ENCODE peak calls at places on chromosomes 2 and 18, in six cellular contexts. E is cardiac fibroblast, U is SHP77, G is NCI-H748 treated with DMSO at 0.1 percent for 48 hours, C is psoas muscle, Y is left ventricle myocardium inferior. V is an unnamed sample.

GRCh38 chr2:208046686-208047085 is 21.4 kb upstream of the PLEKHM3 start:
- DNase-seq in E (peak; percentile 27), U (no peak), G (no peak), C (no peak), Y (no peak), V (no peak)

GRCh38 chr2:187575081-187576067 is 21.1 kb upstream of the TFPI start:
- DNase-seq in E (peak; percentile 66), U (no peak), G (no peak), C (no peak), Y (no peak), V (no peak)

GRCh38 chr2:57558312-57558711 is 488.3 kb upstream of the VRK2 start:
- DNase-seq in E (no peak), U (no peak), G (no peak), C (no peak), Y (no peak), V (no peak)

GRCh38 chr2:36859366-36859792 is 107.0 kb downstream of the STRN start:
- DNase-seq in E (no peak), U (no peak), G (no peak), C (no peak), Y (no peak), V (no peak)

GRCh38 chr2:234181128-234181527 is 130.6 kb downstream of the SPP2 start:
- DNase-seq in E (no peak), U (no peak), G (no peak), C (no peak), Y (no peak), V (no peak)

GRCh38 chr2:136214801-136215200 is 96.9 kb upstream of the CXCR4 start:
- DNase-seq in E (no peak), U (no peak), G (no peak), C (no peak), Y (no peak), V (no peak)

GRCh38 chr2:72893594-72894319 is 6.5 kb downstream of the SPR start:
- DNase-seq in E (peak; percentile 79), U (peak; percentile 70), G (peak; percentile 17), C (no peak), Y (peak; percentile 36), V (peak; percentile 41)

GRCh38 chr18:35051978-35052377 is 10.8 kb downstream of the MAPRE2 start:
- DNase-seq in E (peak; percentile 36), U (no peak), G (no peak), C (no peak), Y (no peak), V (no peak)

GRCh38 chr2:239756392-239757153 is 268.6 kb downstream of the NDUFA10 start:
- DNase-seq in E (peak; percentile 38), U (no peak), G (no peak), C (no peak), Y (no peak), V (no peak)

GRCh38 chr2:39871291-39871761 is 92.3 kb upstream of the THUMPD2 start:
- DNase-seq in E (peak; percentile 76), U (no peak), G (no peak), C (no peak), Y (no peak), V (no peak)

GRCh38 chr2:73023497-73023896 is 48.0 kb downstream of the SFXN5 start:
- DNase-seq in E (no peak), U (no peak), G (no peak), C (no peak), Y (no peak), V (no peak)

GRCh38 chr18:24022141-24022540 is 7.6 kb downstream of the TTC39C start:
- DNase-seq in E (peak; percentile 71), U (no peak), G (no peak), C (no peak), Y (no peak), V (no peak)